ENCODE peak calls at places on chromosomes 12 and 14, in four cellular contexts. N, C, J and G are unnamed samples. For H3K9me3, the result is how much of the 10 kb centered on the place peaks cover.

GRCh38 chr14:75999511-76000190 is 14.1 kb downstream of the IFT43 start:
- DNase-seq in J (no peak), C (no peak), N (no peak), G (no peak)

GRCh38 chr14:71555654-71556559 is 376.3 kb upstream of the RGS6 start:
- DNase-seq in N (no peak), C (no peak), J (peak), G (no peak)

GRCh38 chr12:112881602-112882001 is 25.2 kb upstream of the OAS1 start:
- DNase-seq in C (no peak), J (no peak), N (no peak), G (no peak)

GRCh38 chr12:115798309-115798917 is 479.1 kb downstream of the MED13L start:
- DNase-seq in J (no peak), C (no peak), N (no peak), G (no peak)

GRCh38 chr14:100844082-100844408 is 18.1 kb downstream of the MEG3 start:
- DNase-seq in J (no peak), N (no peak), C (peak), G (no peak)

GRCh38 chr12:89354630-89354931 is 2.3 kb upstream of the DUSP6 start:
- DNase-seq in J (no peak), C (no peak), N (no peak), G (no peak)

GRCh38 chr12:40376533-40377267 is 151.9 kb downstream of the LRRK2 start:
- DNase-seq in N (no peak), J (no peak), C (no peak), G (no peak)

GRCh38 chr14:69845050-69845581 is 34.1 kb upstream of the SMOC1 start:
- DNase-seq in C (no peak), J (no peak), N (no peak), G (no peak)

GRCh38 chr12:124761056-124761455 is 102.6 kb downstream of the SCARB1 start:
- DNase-seq in C (no peak), J (no peak), N (no peak), G (no peak)

GRCh38 chr12:53224268-53224896 is 7.6 kb downstream of the RARG start:
- DNase-seq in J (no peak), N (peak), C (peak), G (peak)

GRCh38 chr12:5889381-5890047 is 55.5 kb downstream of the ANO2 start:
- DNase-seq in C (no peak), J (no peak), N (no peak), G (no peak)

GRCh38 chr12:130715150-130715995 is 726 bp downstream of the RIMBP2 start:
- DNase-seq in J (no peak), N (no peak), C (no peak), G (no peak)

GRCh38 chr12:40819427-40820108 is 127.3 kb downstream of the CNTN1 start:
- DNase-seq in C (peak), N (no peak), J (no peak), G (no peak)

GRCh38 chr14:61581955-61582615 is 113.2 kb upstream of the HIF1A start:
- DNase-seq in J (no peak), C (no peak), N (peak), G (no peak)

GRCh38 chr12:52036587-52037171 is 14.6 kb upstream of the NR4A1 start:
- DNase-seq in N (peak), J (peak), C (peak), G (no peak)

GRCh38 chr14:89330236-89331002 is 86.6 kb downstream of the FOXN3 start:
- DNase-seq in N (no peak), C (no peak), J (peak), G (no peak)

GRCh38 chr12:28946361-28946760 is 202.7 kb upstream of the FAR2 start:
- DNase-seq in J (no peak), C (no peak), N (no peak), G (no peak)

GRCh38 chr12:41967668-41968649 is 176.7 kb downstream of the GXYLT1 start:
- DNase-seq in J (no peak), C (no peak), N (peak), G (no peak)

GRCh38 chr12:86256169-86256568 is at the start of gene MGAT4C:
- DNase-seq in C (no peak), J (no peak), N (no peak), G (no peak)

GRCh38 chr14:83164591-83164990 is 1630.9 kb upstream of the SEL1L start:
- DNase-seq in C (no peak), N (no peak), J (no peak), G (no peak)

GRCh38 chr12:41476499-41476898 is 288.4 kb downstream of the PDZRN4 start:
- DNase-seq in N (no peak), C (no peak), J (no peak), G (no peak)

GRCh38 chr14:65255029-65255545 is 152.8 kb upstream of the MAX start:
- DNase-seq in J (no peak), N (peak), C (no peak), G (no peak)

GRCh38 chr12:3328081-3328480 is 162.9 kb upstream of the PRMT8 start:
- DNase-seq in N (no peak), C (no peak), J (no peak), G (no peak)

GRCh38 chr12:27336254-27336653 is 3.6 kb downstream of the BMAL2 start:
- DNase-seq in N (peak), C (no peak), J (no peak), G (peak)

GRCh38 chr12:82873951-82874350 is 187.2 kb downstream of the TMTC2 start:
- DNase-seq in J (no peak), C (no peak), N (no peak), G (no peak)

GRCh38 chr12:56084958-56085543 is 5.1 kb downstream of the ERBB3 start:
- DNase-seq in N (no peak), J (peak), C (no peak), G (no peak)

GRCh38 chr14:100677925-100678765 is 48.5 kb upstream of the DLK1 start:
- DNase-seq in J (peak), C (no peak), N (no peak), G (no peak)

GRCh38 chr12:103799504-103800251 is 41.4 kb downstream of the NT5DC3 start:
- DNase-seq in N (peak), C (no peak), J (peak), G (no peak)

GRCh38 chr14:105866841-105867321 is 340.5 kb downstream of the TMEM121 start:
- DNase-seq in J (no peak), C (no peak), N (no peak), G (no peak)

GRCh38 chr14:105865266-105865903 is 339.0 kb downstream of the TMEM121 start:
- DNase-seq in N (no peak), C (peak), J (no peak), G (peak)

GRCh38 chr14:105864651-105865265 is 338.4 kb downstream of the TMEM121 start:
- DNase-seq in C (peak), N (no peak), J (no peak), G (peak)

GRCh38 chr14:105867961-105868599 is 341.7 kb downstream of the TMEM121 start:
- DNase-seq in J (no peak), C (peak), N (no peak), G (peak)

DNA sequence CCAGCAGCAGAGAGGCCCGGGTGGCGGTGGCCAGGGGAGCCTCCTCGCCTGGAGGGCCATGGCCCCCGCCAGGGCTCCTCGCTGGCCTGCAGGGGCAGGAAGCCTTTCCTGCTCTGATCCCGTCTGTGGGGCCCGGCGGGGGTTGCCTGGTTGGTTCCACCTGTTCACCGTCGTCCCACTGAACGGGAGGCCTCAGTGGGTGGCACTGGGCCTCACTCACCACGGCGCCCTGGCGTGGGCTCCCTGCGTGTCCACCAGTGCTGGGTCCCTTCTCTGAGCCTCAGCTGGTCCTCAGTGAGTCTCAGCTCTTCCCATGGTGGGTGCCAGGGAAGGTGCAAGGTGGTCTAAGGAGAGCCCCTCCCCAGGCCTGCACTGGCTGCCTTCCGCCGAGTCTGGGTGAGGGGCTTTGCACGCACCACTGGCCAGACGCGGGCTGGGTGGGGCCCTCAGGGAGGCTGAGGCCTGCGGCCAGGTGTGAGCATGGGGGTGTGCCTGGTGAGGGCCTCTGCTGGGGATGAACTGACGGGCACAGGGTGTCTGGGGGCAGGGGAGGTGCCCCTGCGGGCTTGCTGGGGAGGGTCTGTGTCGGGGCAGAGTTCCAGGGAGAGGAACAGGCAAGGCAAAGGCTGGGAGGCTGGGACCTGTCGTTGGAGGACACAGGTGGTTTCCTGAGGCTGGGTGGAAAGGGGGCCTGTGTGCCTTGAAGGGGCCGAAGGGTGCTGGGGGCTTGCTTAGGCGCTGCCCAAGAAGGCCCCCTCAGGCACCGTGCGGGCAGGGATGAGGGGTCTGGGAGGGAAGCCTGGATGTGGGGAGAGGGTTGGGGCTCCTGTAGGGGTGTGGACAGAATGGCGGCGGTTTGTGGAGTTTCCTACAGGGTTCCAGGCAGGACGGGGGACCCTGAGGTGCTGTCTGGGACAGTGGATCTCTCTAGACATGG is 339.8 kb downstream of the TMEM121 start:
- DNase-seq in C (peak), N (no peak), J (no peak), G (peak)
- H3K9me3 ChIP-seq in C (under half), N (under half), J (under half), G (under half)

DNA sequence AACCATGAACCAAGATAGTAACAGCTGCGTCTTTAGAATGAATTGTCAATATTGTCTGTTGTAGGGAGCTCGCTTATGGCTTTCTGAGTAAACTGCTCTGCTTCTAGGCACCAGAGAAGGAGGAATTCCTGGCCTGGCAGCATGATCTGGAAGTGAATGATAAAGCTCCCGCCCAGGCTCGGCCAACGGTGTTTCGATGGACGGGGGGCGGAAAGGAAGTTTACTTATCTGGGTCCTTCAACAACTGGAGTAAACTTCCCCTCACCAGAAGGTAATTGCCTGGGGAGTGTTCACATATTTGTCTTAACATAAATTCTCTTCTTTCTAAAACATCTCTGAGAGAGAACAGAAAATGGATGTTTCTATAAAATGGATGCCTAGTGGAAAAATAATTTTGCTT is 4.3 kb downstream of the PRKAB1 start:
- DNase-seq in C (no peak), N (no peak), J (no peak), G (no peak)
- H3K27ac ChIP-seq in C (no peak), N (no peak), J (peak), G (no peak)

DNA sequence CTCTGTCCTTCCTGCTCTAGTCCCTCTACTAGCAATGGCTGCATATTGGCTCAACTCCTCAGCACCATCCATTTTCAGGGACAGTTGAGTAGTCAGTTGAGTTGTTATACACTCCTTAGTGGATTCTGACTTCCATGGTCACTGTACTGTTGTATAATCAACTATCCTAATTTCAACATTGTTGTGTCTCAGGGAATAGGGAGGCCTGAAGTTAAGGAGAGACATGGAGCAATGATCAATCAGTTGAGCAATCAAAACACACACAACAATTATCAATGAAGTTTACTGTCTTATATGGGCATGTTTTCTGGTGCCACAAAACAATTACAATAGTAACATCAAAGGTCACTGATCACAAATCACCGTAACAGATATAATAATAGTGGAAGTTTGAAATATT is 255.9 kb downstream of the KCNC2 start:
- DNase-seq in N (no peak), C (no peak), J (no peak), G (no peak)
- H3K9me3 ChIP-seq in N (under half), C (under half), J (under half), G (under half)

GRCh38 chr12:14263742-14264141 is 101.7 kb upstream of the ATF7IP start:
- DNase-seq in N (peak), J (no peak), C (no peak), G (no peak)

GRCh38 chr12:14262771-14263511 is 102.5 kb upstream of the ATF7IP start:
- DNase-seq in N (no peak), C (no peak), J (no peak), G (no peak)

GRCh38 chr12:14264777-14265176 is 100.7 kb upstream of the ATF7IP start:
- DNase-seq in J (no peak), N (no peak), C (no peak), G (no peak)

GRCh38 chr12:14261861-14262260 is 103.6 kb upstream of the ATF7IP start:
- DNase-seq in C (no peak), J (no peak), N (no peak), G (no peak)

DNA sequence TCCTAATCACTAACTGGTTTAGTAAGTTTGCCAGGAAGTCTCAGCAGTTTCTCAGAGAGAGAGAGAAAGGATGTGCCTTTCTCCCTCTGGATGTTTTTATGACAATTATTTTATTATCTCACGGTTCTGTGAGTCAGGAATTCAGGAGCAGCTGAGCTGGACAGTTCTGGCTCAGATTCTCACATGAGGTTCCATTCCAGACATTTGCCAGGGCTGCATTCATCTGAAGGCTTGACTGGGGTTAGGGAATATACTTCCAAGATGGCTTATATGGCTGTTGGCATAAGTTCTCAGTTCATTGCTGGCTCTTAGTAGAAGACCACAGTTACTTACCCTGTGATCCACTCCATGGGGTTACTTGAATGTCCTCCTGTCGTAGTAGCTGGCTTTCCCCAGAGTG is 101.2 kb upstream of the ATF7IP start:
- DNase-seq in J (no peak), C (no peak), N (no peak), G (no peak)
- H3K27ac ChIP-seq in J (no peak), C (no peak), N (no peak), G (no peak)

GRCh38 chr14:106037380-106037779 is 511.0 kb downstream of the TMEM121 start:
- DNase-seq in N (no peak), J (no peak), C (no peak), G (no peak)
- H3K9me3 ChIP-seq in N (under half), J (under half), C (under half), G (under half)

DNA sequence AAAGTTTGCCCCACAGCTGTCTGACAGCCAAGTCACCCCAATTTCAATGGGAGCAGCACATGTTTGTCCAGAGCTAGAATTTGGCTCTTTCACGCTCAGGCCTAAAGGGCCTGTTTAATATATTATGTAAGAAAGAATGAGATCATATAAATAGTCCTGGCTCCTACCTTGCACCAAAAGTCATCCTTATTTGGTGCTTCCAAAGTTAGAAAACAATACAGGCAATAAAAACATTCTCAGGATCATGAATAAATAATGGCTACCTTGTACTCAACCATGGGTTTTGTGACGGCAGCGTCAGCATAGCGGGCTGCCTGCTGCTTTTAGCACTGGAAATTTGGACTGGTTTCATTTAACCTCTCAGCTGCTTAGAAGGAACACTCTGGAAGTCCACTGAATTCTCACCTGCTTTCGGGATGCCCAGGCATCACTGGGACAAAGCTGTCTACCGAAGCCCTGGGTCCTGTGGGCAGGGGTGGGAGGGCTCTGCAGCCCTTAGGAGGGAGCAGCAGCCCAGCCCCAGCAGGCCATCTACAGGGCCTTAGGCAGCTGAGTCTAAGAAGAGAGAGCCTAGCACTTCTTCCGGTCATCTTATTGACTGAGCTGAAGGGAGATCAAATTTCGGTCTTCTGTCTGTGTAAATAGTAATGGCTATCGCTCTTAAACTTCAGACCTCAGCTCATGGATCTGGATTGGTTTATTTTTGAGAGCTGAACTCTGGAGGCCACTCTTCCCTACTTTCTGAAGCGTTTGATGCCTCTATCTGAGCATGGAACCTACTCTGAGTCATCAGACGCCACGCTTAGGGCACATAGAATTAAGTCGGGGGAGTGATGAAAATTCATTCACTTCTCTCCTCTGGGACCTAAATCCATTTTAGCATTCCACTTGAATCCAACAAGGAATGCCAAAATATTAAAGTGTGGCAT is 106.5 kb downstream of the SAMD4A start:
- DNase-seq in N (no peak), C (no peak), J (no peak), G (no peak)
- H3K27ac ChIP-seq in N (no peak), C (peak), J (peak), G (peak)

DNA sequence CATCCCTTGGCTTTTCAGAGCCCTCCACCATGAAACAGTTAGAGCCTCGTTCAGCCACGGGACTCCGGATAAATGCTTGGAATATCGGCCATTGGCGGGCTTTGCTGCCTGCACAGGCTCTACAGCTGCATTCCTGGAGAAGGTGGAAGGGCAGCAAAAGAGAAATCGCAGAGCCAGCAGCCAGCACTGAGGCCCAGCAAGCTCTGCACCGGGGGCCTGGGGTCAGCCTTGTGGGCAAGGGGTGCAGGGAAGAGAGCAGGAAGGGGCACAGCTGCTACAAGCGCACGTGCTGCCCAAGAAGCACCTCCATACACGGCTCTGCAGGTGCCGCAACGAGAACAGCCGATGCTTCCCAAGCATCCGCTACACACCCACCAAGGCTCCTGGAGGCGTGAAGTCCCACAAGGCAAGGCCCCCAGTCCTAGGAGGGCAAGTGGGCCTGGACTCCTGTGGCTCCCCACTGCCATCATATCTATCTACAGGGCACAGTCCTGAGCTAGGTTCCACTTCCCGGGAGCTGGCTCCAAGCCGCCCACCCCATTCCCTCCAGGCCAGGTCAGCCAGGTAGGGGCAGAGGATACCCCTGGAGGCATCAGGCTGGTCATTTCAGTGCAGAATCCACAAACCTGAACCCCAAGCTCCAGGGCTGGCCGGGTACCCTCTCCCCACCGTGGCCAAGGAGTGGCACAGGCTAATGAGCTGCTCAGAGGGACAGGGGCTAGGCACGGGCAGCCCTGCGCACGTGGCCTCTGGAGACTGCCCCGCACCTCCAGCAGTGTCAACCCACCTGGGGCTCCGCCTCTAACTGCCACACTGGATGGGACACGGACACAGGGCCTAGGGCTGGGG is 40.2 kb downstream of the CCNK start:
- DNase-seq in C (no peak), J (no peak), N (no peak), G (peak)
- H3K9me3 ChIP-seq in C (under half), J (under half), N (under half), G (under half)